ENCODE peak calls at places on chromosomes 6 and 20, in six cellular contexts. One of them, this sample, is unnamed.

GRCh38 chr6:129730477-129731165 is 20.6 kb upstream of the ARHGAP18 start:
- DNase-seq in stomach: no peak
- DNase-seq in suprapubic skin: no peak
- DNase-seq in cardiac fibroblast: peak
- DNase-seq in PC-3: peak
- DNase-seq in CD8-positive, alpha-beta T cell: no peak
- DNase-seq in this sample: no peak

GRCh38 chr20:20549699-20550098 is 162.7 kb downstream of the RALGAPA2 start:
- DNase-seq in cardiac fibroblast: peak
- DNase-seq in stomach: no peak
- DNase-seq in suprapubic skin: no peak
- DNase-seq in CD8-positive, alpha-beta T cell: no peak
- DNase-seq in PC-3: peak
- DNase-seq in this sample: no peak

GRCh38 chr20:11581271-11581670 is 336.4 kb upstream of the BTBD3 start:
- DNase-seq in stomach: no peak
- DNase-seq in suprapubic skin: no peak
- DNase-seq in CD8-positive, alpha-beta T cell: no peak
- DNase-seq in cardiac fibroblast: peak
- DNase-seq in PC-3: peak
- DNase-seq in this sample: no peak

GRCh38 chr6:113651120-113651519 is 206.0 kb upstream of the MARCKS start:
- DNase-seq in PC-3: no peak
- DNase-seq in CD8-positive, alpha-beta T cell: no peak
- DNase-seq in stomach: no peak
- DNase-seq in cardiac fibroblast: no peak
- DNase-seq in suprapubic skin: no peak
- DNase-seq in this sample: no peak

GRCh38 chr6:36985963-36986703 is at the start of gene MTCH1:
- DNase-seq in suprapubic skin: peak
- DNase-seq in stomach: peak
- DNase-seq in CD8-positive, alpha-beta T cell: peak
- DNase-seq in PC-3: peak
- DNase-seq in cardiac fibroblast: peak
- DNase-seq in this sample: no peak

GRCh38 chr6:125195526-125195925 is 42.0 kb downstream of the TPD52L1 start:
- DNase-seq in CD8-positive, alpha-beta T cell: no peak
- DNase-seq in cardiac fibroblast: no peak
- DNase-seq in suprapubic skin: no peak
- DNase-seq in PC-3: no peak
- DNase-seq in stomach: no peak
- DNase-seq in this sample: no peak

GRCh38 chr6:11436508-11437096 is 100.9 kb upstream of the TMEM170B start:
- DNase-seq in cardiac fibroblast: no peak
- DNase-seq in suprapubic skin: no peak
- DNase-seq in PC-3: no peak
- DNase-seq in CD8-positive, alpha-beta T cell: no peak
- DNase-seq in stomach: no peak
- DNase-seq in this sample: no peak

GRCh38 chr6:139028658-139029469 is at the start of gene ABRACL:
- DNase-seq in stomach: peak
- DNase-seq in CD8-positive, alpha-beta T cell: peak
- DNase-seq in PC-3: peak
- DNase-seq in cardiac fibroblast: peak
- DNase-seq in suprapubic skin: peak
- DNase-seq in this sample: peak

GRCh38 chr20:32622585-32623468 is 37.7 kb upstream of the NOL4L start:
- DNase-seq in cardiac fibroblast: no peak
- DNase-seq in PC-3: peak
- DNase-seq in suprapubic skin: no peak
- DNase-seq in CD8-positive, alpha-beta T cell: no peak
- DNase-seq in stomach: no peak
- DNase-seq in this sample: no peak

GRCh38 chr6:44960898-44961297 is 367.2 kb upstream of the RUNX2 start:
- DNase-seq in stomach: no peak
- DNase-seq in PC-3: peak
- DNase-seq in suprapubic skin: no peak
- DNase-seq in cardiac fibroblast: peak
- DNase-seq in CD8-positive, alpha-beta T cell: no peak
- DNase-seq in this sample: peak

GRCh38 chr6:138226011-138226410 is 7.7 kb upstream of the PBOV1 start:
- DNase-seq in cardiac fibroblast: no peak
- DNase-seq in stomach: no peak
- DNase-seq in CD8-positive, alpha-beta T cell: no peak
- DNase-seq in suprapubic skin: no peak
- DNase-seq in PC-3: no peak
- DNase-seq in this sample: no peak

GRCh38 chr20:50048420-50049166 is 64.4 kb downstream of the UBE2V1 start:
- DNase-seq in cardiac fibroblast: no peak
- DNase-seq in suprapubic skin: no peak
- DNase-seq in stomach: no peak
- DNase-seq in CD8-positive, alpha-beta T cell: peak
- DNase-seq in PC-3: no peak
- DNase-seq in this sample: no peak

GRCh38 chr6:17851001-17851719 is 136.3 kb downstream of the KIF13A start:
- DNase-seq in suprapubic skin: no peak
- DNase-seq in stomach: no peak
- DNase-seq in CD8-positive, alpha-beta T cell: no peak
- DNase-seq in PC-3: peak
- DNase-seq in cardiac fibroblast: peak
- DNase-seq in this sample: no peak

GRCh38 chr20:52974155-52974554 is 2.0 kb downstream of the TSHZ2 start:
- DNase-seq in CD8-positive, alpha-beta T cell: no peak
- DNase-seq in suprapubic skin: no peak
- DNase-seq in stomach: no peak
- DNase-seq in cardiac fibroblast: no peak
- DNase-seq in PC-3: no peak
- DNase-seq in this sample: no peak

GRCh38 chr6:90386796-90387390 is 90.2 kb upstream of the BACH2 start:
- DNase-seq in CD8-positive, alpha-beta T cell: no peak
- DNase-seq in stomach: no peak
- DNase-seq in PC-3: no peak
- DNase-seq in cardiac fibroblast: no peak
- DNase-seq in suprapubic skin: no peak
- DNase-seq in this sample: no peak

GRCh38 chr6:90021701-90022100 is 127.4 kb downstream of the GJA10 start:
- DNase-seq in stomach: no peak
- DNase-seq in suprapubic skin: no peak
- DNase-seq in PC-3: no peak
- DNase-seq in cardiac fibroblast: no peak
- DNase-seq in CD8-positive, alpha-beta T cell: no peak
- DNase-seq in this sample: no peak

GRCh38 chr6:44918893-44919292 is 409.2 kb upstream of the RUNX2 start:
- DNase-seq in stomach: no peak
- DNase-seq in PC-3: no peak
- DNase-seq in cardiac fibroblast: no peak
- DNase-seq in CD8-positive, alpha-beta T cell: no peak
- DNase-seq in suprapubic skin: no peak
- DNase-seq in this sample: no peak

GRCh38 chr20:17786221-17786718 is 86.5 kb downstream of the BANF2 start:
- DNase-seq in cardiac fibroblast: peak
- DNase-seq in PC-3: no peak
- DNase-seq in suprapubic skin: peak
- DNase-seq in CD8-positive, alpha-beta T cell: no peak
- DNase-seq in stomach: no peak
- DNase-seq in this sample: no peak

GRCh38 chr6:41636803-41637178 is 1.5 kb upstream of the MDFI start:
- DNase-seq in CD8-positive, alpha-beta T cell: no peak
- DNase-seq in PC-3: peak
- DNase-seq in suprapubic skin: peak
- DNase-seq in cardiac fibroblast: no peak
- DNase-seq in stomach: peak
- DNase-seq in this sample: no peak
- H3K4me3 ChIP-seq in CD8-positive, alpha-beta T cell: no peak
- H3K4me3 ChIP-seq in PC-3: peak
- H3K4me3 ChIP-seq in suprapubic skin: peak
- H3K4me3 ChIP-seq in cardiac fibroblast: peak
- H3K4me3 ChIP-seq in stomach: peak
- H3K4me3 ChIP-seq in this sample: peak

GRCh38 chr6:137136065-137136464 is 37.4 kb downstream of the IL22RA2 start:
- DNase-seq in stomach: no peak
- DNase-seq in CD8-positive, alpha-beta T cell: no peak
- DNase-seq in cardiac fibroblast: peak
- DNase-seq in PC-3: peak
- DNase-seq in suprapubic skin: no peak
- DNase-seq in this sample: no peak
- TF ChIP-seq CTCF in stomach: no peak
- TF ChIP-seq CTCF in CD8-positive, alpha-beta T cell: no peak
- TF ChIP-seq CTCF in cardiac fibroblast: peak
- TF ChIP-seq CTCF in PC-3: peak
- TF ChIP-seq CTCF in suprapubic skin: no peak
- TF ChIP-seq CTCF in this sample: no peak

DNA sequence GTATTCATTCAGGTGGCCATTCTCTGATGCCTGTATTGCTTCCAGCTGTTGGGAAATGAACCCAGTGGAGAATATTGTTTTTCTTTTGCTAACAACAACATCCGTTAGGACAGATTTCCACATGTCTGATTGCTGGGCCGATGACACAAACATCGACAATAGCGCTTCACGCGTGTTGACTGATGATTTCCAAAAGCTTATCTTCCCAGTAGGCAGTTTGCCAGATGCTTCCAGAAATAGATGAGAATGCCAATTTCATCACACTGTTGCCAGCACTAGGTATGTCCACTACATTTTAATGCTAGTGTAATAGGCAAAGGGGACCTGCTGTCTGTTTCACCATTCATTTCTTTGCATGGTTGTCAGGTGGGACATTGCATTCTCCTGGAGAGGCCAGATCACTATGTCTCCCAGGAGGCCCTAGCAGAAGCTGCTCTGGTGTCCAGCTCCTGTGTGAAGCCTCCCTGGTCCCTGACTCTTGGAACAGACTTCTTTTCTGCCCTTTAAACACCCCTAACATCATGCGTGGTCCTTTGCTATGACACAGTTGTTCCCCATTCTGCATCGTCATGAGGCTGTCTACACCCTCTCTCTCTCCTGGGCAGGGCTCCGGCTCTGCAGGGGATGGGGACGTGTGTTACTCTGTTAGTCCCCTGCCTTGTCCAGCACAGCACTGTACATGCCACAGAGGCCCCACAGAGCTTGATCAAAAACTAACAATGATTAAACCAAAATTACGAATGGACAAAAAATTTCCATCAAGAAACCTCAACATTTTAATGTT is 181.6 kb downstream of the CDH26 start:
- DNase-seq in cardiac fibroblast: peak
- DNase-seq in suprapubic skin: no peak
- DNase-seq in stomach: no peak
- DNase-seq in PC-3: no peak
- DNase-seq in CD8-positive, alpha-beta T cell: no peak
- DNase-seq in this sample: no peak
- H3K4me3 ChIP-seq in cardiac fibroblast: no peak
- H3K4me3 ChIP-seq in suprapubic skin: no peak
- H3K4me3 ChIP-seq in stomach: no peak
- H3K4me3 ChIP-seq in PC-3: no peak
- H3K4me3 ChIP-seq in CD8-positive, alpha-beta T cell: no peak
- H3K4me3 ChIP-seq in this sample: no peak

GRCh38 chr20:39429716-39430115 is 467.6 kb downstream of the DHX35 start:
- DNase-seq in suprapubic skin: no peak
- DNase-seq in CD8-positive, alpha-beta T cell: no peak
- DNase-seq in cardiac fibroblast: no peak
- DNase-seq in stomach: no peak
- DNase-seq in PC-3: peak
- DNase-seq in this sample: peak
- TF ChIP-seq CTCF in suprapubic skin: no peak
- TF ChIP-seq CTCF in CD8-positive, alpha-beta T cell: no peak
- TF ChIP-seq CTCF in cardiac fibroblast: no peak
- TF ChIP-seq CTCF in stomach: no peak
- TF ChIP-seq CTCF in PC-3: no peak
- TF ChIP-seq CTCF in this sample: peak

GRCh38 chr20:62366370-62367135 is 559 bp downstream of the LAMA5 start:
- DNase-seq in suprapubic skin: no peak
- DNase-seq in PC-3: peak
- DNase-seq in cardiac fibroblast: no peak
- DNase-seq in stomach: no peak
- DNase-seq in CD8-positive, alpha-beta T cell: no peak
- DNase-seq in this sample: no peak

GRCh38 chr20:62364911-62365736 is 2.0 kb downstream of the LAMA5 start:
- DNase-seq in PC-3: no peak
- DNase-seq in CD8-positive, alpha-beta T cell: no peak
- DNase-seq in cardiac fibroblast: no peak
- DNase-seq in stomach: peak
- DNase-seq in suprapubic skin: no peak
- DNase-seq in this sample: no peak

GRCh38 chr20:62363920-62364851 is 2.9 kb downstream of the LAMA5 start:
- DNase-seq in suprapubic skin: no peak
- DNase-seq in PC-3: no peak
- DNase-seq in cardiac fibroblast: peak
- DNase-seq in stomach: no peak
- DNase-seq in CD8-positive, alpha-beta T cell: no peak
- DNase-seq in this sample: no peak

GRCh38 chr20:62367136-62367482 is at the start of gene LAMA5:
- DNase-seq in cardiac fibroblast: no peak
- DNase-seq in PC-3: peak
- DNase-seq in suprapubic skin: no peak
- DNase-seq in CD8-positive, alpha-beta T cell: no peak
- DNase-seq in stomach: peak
- DNase-seq in this sample: no peak

GRCh38 chr20:62365814-62366369 is 1.2 kb downstream of the LAMA5 start:
- DNase-seq in PC-3: peak
- DNase-seq in stomach: no peak
- DNase-seq in cardiac fibroblast: peak
- DNase-seq in suprapubic skin: no peak
- DNase-seq in CD8-positive, alpha-beta T cell: no peak
- DNase-seq in this sample: no peak
- H3K4me3 ChIP-seq in PC-3: peak
- H3K4me3 ChIP-seq in stomach: peak
- H3K4me3 ChIP-seq in cardiac fibroblast: peak
- H3K4me3 ChIP-seq in suprapubic skin: peak
- H3K4me3 ChIP-seq in CD8-positive, alpha-beta T cell: no peak
- H3K4me3 ChIP-seq in this sample: peak

GRCh38 chr20:37801921-37802320 is 101.0 kb upstream of the VSTM2L start:
- DNase-seq in suprapubic skin: no peak
- DNase-seq in stomach: no peak
- DNase-seq in CD8-positive, alpha-beta T cell: no peak
- DNase-seq in PC-3: peak
- DNase-seq in cardiac fibroblast: peak
- DNase-seq in this sample: no peak
- TF ChIP-seq CTCF in suprapubic skin: no peak
- TF ChIP-seq CTCF in stomach: no peak
- TF ChIP-seq CTCF in CD8-positive, alpha-beta T cell: no peak
- TF ChIP-seq CTCF in PC-3: no peak
- TF ChIP-seq CTCF in cardiac fibroblast: no peak
- TF ChIP-seq CTCF in this sample: no peak

This sample was measured in epithelial cell of proximal tubule.